ENCODE peak calls at places on chromosomes 3 and 15, in seven cellular contexts. Z is uterus, F is OCI-LY7, W is tibial artery, X is ovary, I is A549, E is right lobe of liver. G is an unnamed sample.

GRCh38 chr3:50388720-50389352 is 29.5 kb upstream of the TMEM115 start:
- DNase-seq in Z (no peak), F (no peak), W (no peak), X (no peak), I (no peak), E (no peak), G (no peak)

GRCh38 chr3:169144691-169145090 is 518.8 kb downstream of the MECOM start:
- DNase-seq in Z (no peak), F (no peak), W (no peak), X (no peak), I (no peak), E (no peak), G (no peak)

GRCh38 chr15:44812029-44812517 is 75.7 kb downstream of the TRIM69 start:
- DNase-seq in Z (no peak), F (no peak), W (no peak), X (no peak), I (no peak), E (peak; percentile 93), G (no peak)

GRCh38 chr3:139588450-139588849 is 48.9 kb upstream of the RBP1 start:
- DNase-seq in Z (no peak), F (no peak), W (no peak), X (no peak), I (no peak), E (no peak), G (peak; percentile 12)

GRCh38 chr15:33722005-33722672 is 246.2 kb upstream of the CHRM5 start:
- DNase-seq in Z (no peak), F (peak; percentile 13), W (no peak), X (no peak), I (no peak), E (no peak), G (no peak)

GRCh38 chr3:15636028-15636709 is 34.6 kb downstream of the BTD start:
- DNase-seq in Z (peak; percentile 33), F (peak; percentile 10), W (no peak), X (no peak), I (peak; percentile 58), E (no peak), G (peak; percentile 69)

GRCh38 chr3:188220097-188220788 is 66.3 kb downstream of the LPP start:
- DNase-seq in Z (no peak), F (no peak), W (peak; percentile 27), X (no peak), I (no peak), E (no peak), G (no peak)

GRCh38 chr3:128748527-128748926 is 22.5 kb downstream of the RAB7A start:
- DNase-seq in Z (no peak), F (no peak), W (no peak), X (no peak), I (no peak), E (no peak), G (no peak)

GRCh38 chr15:41881925-41882688 is 11.7 kb downstream of the SPTBN5 start:
- DNase-seq in Z (no peak), F (no peak), W (no peak), X (no peak), I (no peak), E (no peak), G (no peak)

GRCh38 chr15:38853608-38854007 is 289.0 kb upstream of the RASGRP1 start:
- DNase-seq in Z (no peak), F (peak; percentile 11), W (no peak), X (no peak), I (no peak), E (no peak), G (no peak)

GRCh38 chr15:57595011-57595866 is 3.5 kb downstream of the MYZAP start:
- DNase-seq in Z (no peak), F (no peak), W (no peak), X (no peak), I (no peak), E (no peak), G (peak; percentile 80)

GRCh38 chr3:43152649-43153048 is 46.8 kb upstream of the POMGNT2 start:
- DNase-seq in Z (no peak), F (no peak), W (no peak), X (no peak), I (no peak), E (no peak), G (no peak)

GRCh38 chr3:56620371-56620770 is 62.7 kb downstream of the TASOR start:
- DNase-seq in Z (no peak), F (no peak), W (no peak), X (no peak), I (no peak), E (no peak), G (no peak)

GRCh38 chr15:85748729-85749128 is 46.0 kb downstream of the KLHL25 start:
- DNase-seq in Z (peak; percentile 27), F (no peak), W (peak; percentile 21), X (peak; percentile 29), I (no peak), E (peak; percentile 41), G (no peak)

GRCh38 chr15:77547801-77548607 is 84.7 kb downstream of the LINGO1 start:
- DNase-seq in Z (no peak), F (peak; percentile 44), W (no peak), X (no peak), I (no peak), E (no peak), G (no peak)

GRCh38 chr3:18424862-18425640 is at the start of gene SATB1:
- DNase-seq in Z (peak; percentile 79), F (peak; percentile 62), W (peak; percentile 79), X (peak; percentile 87), I (no peak), E (peak; percentile 85), G (peak; percentile 75)

GRCh38 chr15:31847961-31848360 is 182.4 kb upstream of the CHRNA7 start:
- DNase-seq in Z (no peak), F (no peak), W (no peak), X (no peak), I (no peak), E (no peak), G (no peak)

GRCh38 chr3:107973152-107973551 is 117.7 kb downstream of the CD47 start:
- DNase-seq in Z (no peak), F (no peak), W (no peak), X (no peak), I (no peak), E (no peak), G (no peak)

GRCh38 chr3:193903976-193904375 is 232.0 kb upstream of the HES1 start:
- DNase-seq in Z (no peak), F (peak; percentile 73), W (no peak), X (no peak), I (no peak), E (no peak), G (no peak)

GRCh38 chr15:34737379-34737928 is 17.3 kb downstream of the GJD2 start:
- DNase-seq in Z (no peak), F (no peak), W (no peak), X (no peak), I (no peak), E (no peak), G (no peak)

GRCh38 chr3:34793066-34793465 is 846.3 kb upstream of the ARPP21 start:
- DNase-seq in Z (no peak), F (no peak), W (no peak), X (no peak), I (no peak), E (no peak), G (no peak)

DNA sequence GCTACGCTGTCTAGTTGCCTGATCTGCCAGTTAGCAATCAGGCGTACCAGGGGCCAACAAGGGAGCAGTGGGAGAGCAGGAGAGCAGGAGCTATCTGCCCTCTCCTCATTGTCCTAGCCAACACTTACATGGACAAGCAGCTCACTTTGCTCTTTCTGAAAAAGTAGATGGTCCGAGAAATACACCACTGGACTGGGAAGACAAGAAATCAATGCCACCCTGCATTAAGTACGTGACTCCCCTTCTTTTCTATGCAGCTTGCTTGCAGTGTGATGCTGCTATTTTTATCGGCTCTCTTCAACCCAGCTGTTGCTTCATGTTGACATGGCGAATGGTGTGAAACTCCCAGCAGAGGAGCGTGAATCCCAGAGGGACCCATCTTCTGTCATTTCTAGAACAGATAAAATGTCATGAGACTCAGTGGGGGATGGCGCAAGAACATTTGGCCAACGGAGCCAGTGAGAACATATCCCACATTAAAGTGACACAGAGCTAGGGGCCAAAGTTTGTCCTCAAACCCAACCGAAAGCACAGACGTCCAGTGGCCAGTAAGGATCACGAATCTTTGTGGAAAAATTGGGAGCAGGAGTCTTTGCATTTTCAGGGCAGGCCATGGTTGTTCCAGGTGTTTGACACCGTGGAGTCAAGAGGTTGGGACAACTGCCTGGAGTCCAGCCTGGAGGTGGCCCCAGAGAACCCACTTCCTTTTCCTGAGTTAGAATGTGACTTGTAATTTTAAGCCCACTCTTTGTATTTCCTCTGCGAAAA is 53.7 kb upstream of the MEF2A start:
- DNase-seq in Z (no peak), F (peak; percentile 92), W (no peak), X (no peak), I (no peak), E (no peak), G (no peak)
- H3K27ac ChIP-seq in Z (peak overlapping the region; percentile 21), F (peak overlapping the region; percentile 85), W (peak overlapping the region; percentile 52), X (no peak overlapping the region), I (no peak overlapping the region), E (no peak overlapping the region), G (peak overlapping the region; percentile 41)

DNA sequence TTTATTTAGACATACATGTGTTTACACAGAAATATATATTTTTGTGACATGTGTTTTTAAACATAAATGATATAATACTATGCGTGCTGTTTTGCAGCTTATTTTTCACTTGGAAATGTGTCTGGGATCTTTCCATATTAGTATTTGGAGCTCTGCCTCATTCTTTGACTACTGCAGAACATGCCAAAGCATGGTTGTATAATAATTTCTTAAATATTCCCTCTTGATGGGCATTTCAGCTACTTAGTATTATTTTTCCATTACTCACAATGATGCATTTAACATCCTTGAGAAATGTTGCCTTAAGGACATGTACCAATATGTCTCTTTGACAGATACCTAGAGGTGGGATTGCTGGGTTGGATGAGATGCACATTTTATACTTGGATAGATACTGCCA is 19.4 kb downstream of the ANAPC13 start:
- DNase-seq in Z (no peak), F (no peak), W (no peak), X (no peak), I (no peak), E (no peak), G (no peak)
- H3K4me1 ChIP-seq in Z (peaks cover 22% of the 10 kb centered on the region), F (no peaks in the 10 kb centered on the region), W (peaks cover 38% of the 10 kb centered on the region), X (peaks cover 18% of the 10 kb centered on the region), I (peaks cover 16% of the 10 kb centered on the region), E (peaks cover 4% of the 10 kb centered on the region), G (no peaks in the 10 kb centered on the region)

GRCh38 chr3:150521458-150521857 is 24.8 kb downstream of the SERP1 start:
- DNase-seq in Z (no peak), F (no peak), W (no peak), X (no peak), I (no peak), E (no peak), G (no peak)
- TF ChIP-seq CTCF in Z (no peak), F (peak; percentile 17), W (no peak), X (no peak), I (no peak), E (no peak), G (no peak)

DNA sequence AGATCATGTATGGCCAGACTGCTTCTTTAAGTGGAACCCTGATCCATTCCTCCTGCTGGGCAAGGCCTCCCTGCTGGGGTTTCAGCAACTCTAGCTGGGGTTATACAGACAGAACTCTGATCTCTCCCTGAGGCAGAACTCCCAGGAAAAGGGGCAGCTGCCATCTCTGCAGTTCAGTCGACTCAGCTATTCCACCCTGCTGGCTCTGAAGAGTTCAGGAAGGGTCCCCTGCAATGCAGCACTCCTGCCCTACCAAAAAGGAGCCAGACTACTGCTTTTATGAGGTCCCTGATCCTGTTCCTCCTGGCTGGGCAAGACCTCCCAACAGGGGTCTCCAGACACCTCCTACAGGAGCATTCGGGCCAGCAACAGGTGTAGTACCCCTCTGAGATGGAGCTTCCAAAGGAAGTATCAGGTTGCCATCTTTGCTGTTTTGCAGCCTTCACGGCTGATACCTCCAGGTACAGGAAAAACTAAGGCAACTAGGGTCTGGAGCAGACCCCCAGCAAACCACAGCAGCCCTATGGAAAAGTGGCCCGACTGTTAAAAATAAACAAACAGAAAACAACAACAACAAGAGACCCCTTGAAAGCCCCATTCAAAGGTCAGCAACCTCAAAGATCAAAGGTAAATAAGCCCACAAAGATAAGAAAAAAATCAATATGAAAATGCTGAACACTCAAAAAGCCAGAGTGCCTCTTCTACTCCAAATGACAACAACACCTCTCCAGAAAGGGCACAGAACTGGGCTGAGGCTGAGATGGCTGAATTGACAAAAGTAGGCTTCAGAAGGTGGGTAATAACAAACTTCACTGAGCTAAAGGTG is 14.2 kb upstream of the CP start:
- DNase-seq in Z (no peak), F (no peak), W (no peak), X (no peak), I (no peak), E (peak; percentile 56), G (no peak)
- H3K27ac ChIP-seq in Z (no peak overlapping the region), F (no peak overlapping the region), W (no peak overlapping the region), X (no peak overlapping the region), I (no peak overlapping the region), E (no peak overlapping the region), G (no peak overlapping the region)

G was measured in adrenal gland.